ENCODE peak calls at places on chromosome 15, in nine cellular contexts. X is stimulated activated CD8-positive, alpha-beta memory T cell treated with anti-CD3 and anti-CD28 coated beads, Interleukin-2, amount 100 ng/mL, for 1 hour; H is KG1; G is C1 segment of cervical spinal cord; Q is cardiac fibroblast; T is heart right ventricle; W is NCI-H524 treated with DMSO at 0.1 percent for 48 hours; J is posterior cingulate gyrus; C is aorta. U is an unnamed sample.

GRCh38 chr15:58839485-58839884 is 68.4 kb downstream of the MINDY2 start:
- DNase-seq in H (no peak), T (no peak), C (no peak), Q (peak), X (no peak), W (no peak), J (no peak), G (no peak), U (no peak)

GRCh38 chr15:89195836-89196235 is 25.5 kb downstream of the RLBP1 start:
- DNase-seq in J (no peak), Q (peak), G (no peak), X (no peak), H (no peak), T (no peak), C (peak), W (no peak), U (no peak)

GRCh38 chr15:35557012-35557411 is 11.0 kb upstream of the DPH6 start:
- DNase-seq in T (no peak), X (no peak), C (no peak), G (no peak), W (no peak), J (no peak), Q (no peak), H (no peak), U (no peak)

GRCh38 chr15:73524919-73525318 is 82.0 kb downstream of the REC114 start:
- DNase-seq in H (no peak), T (no peak), G (no peak), W (no peak), J (no peak), X (no peak), C (no peak), Q (no peak), U (no peak)

GRCh38 chr15:31554261-31554660 is 227.6 kb downstream of the KLF13 start:
- DNase-seq in W (no peak), C (peak), G (no peak), X (no peak), J (peak), H (no peak), T (peak), Q (peak), U (no peak)

GRCh38 chr15:35098737-35099136 is 13.6 kb upstream of the NANOGP8 start:
- DNase-seq in X (no peak), G (no peak), H (no peak), W (no peak), C (no peak), J (no peak), Q (no peak), T (no peak), U (no peak)

GRCh38 chr15:42457445-42458442 is 33.2 kb downstream of the ZNF106 start:
- DNase-seq in X (no peak), Q (peak), C (peak), J (peak), G (no peak), T (peak), W (peak), H (no peak), U (no peak)

GRCh38 chr15:35078221-35078915 is 6.7 kb downstream of the NANOGP8 start:
- DNase-seq in C (no peak), X (no peak), W (no peak), T (no peak), G (peak), Q (peak), H (no peak), J (peak), U (peak)

GRCh38 chr15:89329329-89330084 is 5.1 kb downstream of the POLG start:
- DNase-seq in X (peak), T (no peak), J (no peak), W (no peak), C (no peak), Q (no peak), G (no peak), H (no peak), U (no peak)

GRCh38 chr15:33616485-33616884 is 305.7 kb downstream of the RYR3 start:
- DNase-seq in Q (no peak), W (no peak), G (no peak), H (no peak), T (no peak), X (no peak), J (no peak), C (no peak), U (no peak)

GRCh38 chr15:40932625-40933519 is 3.7 kb downstream of the DLL4 start:
- DNase-seq in C (no peak), T (no peak), W (no peak), G (no peak), J (no peak), Q (no peak), X (no peak), H (no peak), U (no peak)

GRCh38 chr15:64792282-64792681 is 16.9 kb upstream of the RBPMS2 start:
- DNase-seq in W (no peak), H (no peak), T (no peak), X (no peak), C (no peak), Q (no peak), G (no peak), J (no peak), U (no peak)

GRCh38 chr15:43169888-43170287 is 15.3 kb upstream of the CCNDBP1 start:
- DNase-seq in X (no peak), H (no peak), G (no peak), C (no peak), Q (no peak), J (no peak), W (no peak), T (no peak), U (no peak)

GRCh38 chr15:69324031-69324430 is 25.3 kb downstream of the PAQR5 start:
- DNase-seq in Q (peak), X (no peak), T (no peak), G (no peak), C (no peak), H (no peak), J (peak), W (no peak), U (no peak)

GRCh38 chr15:77840962-77841361 is 208.2 kb upstream of the LINGO1 start:
- DNase-seq in J (peak), G (no peak), C (peak), X (no peak), W (no peak), Q (peak), H (no peak), T (no peak), U (no peak)

GRCh38 chr15:45134682-45135604 is 5.1 kb downstream of the DUOX1 start:
- DNase-seq in W (no peak), Q (no peak), X (no peak), T (peak), H (no peak), G (no peak), J (peak), C (no peak), U (no peak)

GRCh38 chr15:29135702-29136426 is 133.8 kb downstream of the NSMCE3 start:
- DNase-seq in X (no peak), W (no peak), J (peak), G (no peak), H (no peak), Q (no peak), T (no peak), C (no peak), U (no peak)

GRCh38 chr15:70066422-70066821 is 31.3 kb downstream of the TLE3 start:
- DNase-seq in C (no peak), T (no peak), J (no peak), Q (peak), X (no peak), W (no peak), H (no peak), G (no peak), U (no peak)

GRCh38 chr15:27573800-27574485 is 525.2 kb downstream of the OCA2 start:
- DNase-seq in C (no peak), H (no peak), J (no peak), T (no peak), X (no peak), G (no peak), Q (no peak), W (no peak), U (no peak)

GRCh38 chr15:61275901-61276300 is 46.8 kb upstream of the RORA start:
- DNase-seq in G (no peak), C (no peak), J (no peak), T (no peak), Q (no peak), W (peak), X (no peak), H (no peak), U (peak)

GRCh38 chr15:57611938-57612337 is 20.2 kb downstream of the MYZAP start:
- DNase-seq in W (no peak), H (no peak), X (no peak), J (peak), G (no peak), C (peak), Q (peak), T (peak), U (no peak)

GRCh38 chr15:66785637-66786036 is 83.6 kb downstream of the SMAD6 start:
- DNase-seq in H (no peak), G (no peak), C (no peak), W (no peak), X (no peak), Q (peak), J (peak), T (no peak), U (no peak)

GRCh38 chr15:58957101-58957973 is 23.9 kb upstream of the SLTM start:
- DNase-seq in W (peak), G (peak), Q (peak), H (peak), C (peak), X (peak), T (no peak), J (no peak), U (peak)

GRCh38 chr15:89112341-89112971 is 24.2 kb downstream of the ABHD2 start:
- DNase-seq in C (peak), H (no peak), J (peak), W (no peak), X (no peak), Q (no peak), T (no peak), G (peak), U (no peak)

GRCh38 chr15:86021281-86022264 is 58.1 kb upstream of the AGBL1 start:
- DNase-seq in H (no peak), J (no peak), G (no peak), T (no peak), X (no peak), C (no peak), Q (no peak), W (no peak), U (peak)

GRCh38 chr15:76108021-76108723 is 48.4 kb downstream of the TMEM266 start:
- DNase-seq in H (no peak), W (no peak), T (peak), Q (no peak), G (no peak), J (peak), C (no peak), X (no peak), U (no peak)

GRCh38 chr15:89494941-89495637 is 1.3 kb downstream of the RHCG start:
- DNase-seq in T (no peak), H (no peak), J (peak), G (no peak), Q (no peak), W (no peak), C (no peak), X (no peak), U (no peak)

GRCh38 chr15:43410572-43411214 is 39.8 kb downstream of the TUBGCP4 start:
- DNase-seq in G (no peak), X (no peak), Q (peak), T (no peak), W (no peak), C (no peak), H (no peak), J (no peak), U (no peak)

GRCh38 chr15:65644282-65644681 is 22.5 kb downstream of the SLC24A1 start:
- DNase-seq in Q (no peak), T (no peak), W (no peak), G (no peak), J (no peak), C (no peak), H (no peak), X (no peak), U (no peak)

GRCh38 chr15:39115379-39116057 is 465.4 kb upstream of the THBS1 start:
- DNase-seq in Q (no peak), W (no peak), H (no peak), T (no peak), G (no peak), C (no peak), J (no peak), X (no peak), U (no peak)

GRCh38 chr15:58340176-58340575 is 91.6 kb upstream of the LIPC start:
- DNase-seq in W (no peak), C (no peak), G (no peak), H (no peak), X (no peak), T (no peak), J (no peak), Q (no peak), U (no peak)

GRCh38 chr15:90306560-90306959 is 41.1 kb downstream of the NGRN start:
- DNase-seq in Q (no peak), J (no peak), W (no peak), T (no peak), C (no peak), H (no peak), G (no peak), X (no peak), U (no peak)

GRCh38 chr15:95371664-95372063 is 958.8 kb upstream of the NR2F2 start:
- DNase-seq in T (no peak), J (no peak), C (no peak), H (no peak), Q (no peak), X (no peak), G (no peak), W (no peak), U (no peak)

U was measured in SK-N-DZ.